ENCODE peak calls at places on chromosomes 13 and 19, in ten cellular contexts. V is activated naive CD4-positive, alpha-beta T cell treated with Interleukin-2 at 50 U/mL for 16 hours; G is NK-92 treated with Interleukin-12 subunit alpha and Interleukin-12 subunit beta, amount 100 ng/mL, for 24 hours; F is NCI-H187 treated with DMSO at 0.1 percent for 48 hours; R is ELR; T is fibroblast of the aortic adventitia; H is WTC11; N is germinal center; B is pancreas; Z is heart left ventricle. W is an unnamed sample.

GRCh38 chr19:18896421-18896841 is 473 bp upstream of the CERS1 start:
- DNase-seq in V (no peak), G (no peak), F (no peak), R (no peak), T (no peak), H (peak; percentile 25), N (peak; percentile 28), B (no peak), Z (no peak), W (no peak)

GRCh38 chr13:103097366-103097928 is 31.2 kb upstream of the SLC10A2 start:
- DNase-seq in V (no peak), G (no peak), F (no peak), R (no peak), T (no peak), H (no peak), N (no peak), B (no peak), Z (no peak), W (no peak)

GRCh38 chr13:29676941-29677452 is 81.5 kb upstream of the SLC7A1 start:
- DNase-seq in V (no peak), G (no peak), F (no peak), R (peak; percentile 46), T (peak; percentile 21), H (no peak), N (no peak), B (no peak), Z (no peak), W (no peak)

GRCh38 chr13:98890186-98890585 is 87.7 kb downstream of the DOCK9 start:
- DNase-seq in V (peak; percentile 59), G (peak; percentile 17), F (no peak), R (peak; percentile 82), T (peak; percentile 53), H (no peak), N (no peak), B (no peak), Z (peak; percentile 33), W (no peak)

GRCh38 chr13:52599853-52600603 is 42.2 kb upstream of the HNRNPA1L2 start:
- DNase-seq in V (no peak), G (no peak), F (no peak), R (peak; percentile 59), T (no peak), H (peak; percentile 69), N (peak; percentile 21), B (no peak), Z (no peak), W (no peak)

GRCh38 chr13:97879646-97880297 is 73.7 kb upstream of the IPO5 start:
- DNase-seq in V (no peak), G (no peak), F (no peak), R (peak; percentile 94), T (peak; percentile 92), H (no peak), N (no peak), B (no peak), Z (no peak), W (no peak)

GRCh38 chr19:6073858-6074708 is 36.2 kb downstream of the RFX2 start:
- DNase-seq in V (no peak), G (no peak), F (no peak), R (no peak), T (no peak), H (no peak), N (no peak), B (no peak), Z (no peak), W (no peak)

GRCh38 chr13:37627428-37627827 is 28.9 kb upstream of the POSTN start:
- DNase-seq in V (no peak), G (no peak), F (no peak), R (no peak), T (no peak), H (no peak), N (no peak), B (no peak), Z (no peak), W (no peak)

GRCh38 chr19:34480971-34481821 is at the start of gene WTIP:
- DNase-seq in V (no peak), G (no peak), F (no peak), R (peak; percentile 87), T (peak; percentile 87), H (peak; percentile 87), N (no peak), B (peak; percentile 44), Z (peak; percentile 84), W (no peak)

GRCh38 chr19:1608414-1609391 is 3.4 kb upstream of the UQCR11 start:
- DNase-seq in V (peak; percentile 29), G (no peak), F (no peak), R (peak; percentile 45), T (no peak), H (no peak), N (no peak), B (no peak), Z (no peak), W (no peak)

GRCh38 chr19:33434886-33435705 is 61.6 kb downstream of the CEBPG start:
- DNase-seq in V (no peak), G (no peak), F (no peak), R (peak; percentile 48), T (no peak), H (no peak), N (no peak), B (no peak), Z (no peak), W (no peak)

GRCh38 chr13:55244991-55245644 is 1895.6 kb upstream of the PRR20A start:
- DNase-seq in V (no peak), G (peak; percentile 10), F (no peak), R (no peak), T (no peak), H (peak; percentile 62), N (no peak), B (no peak), Z (no peak), W (no peak)

GRCh38 chr13:27712421-27712820 is 79.9 kb upstream of the GSX1 start:
- DNase-seq in V (no peak), G (no peak), F (no peak), R (no peak), T (peak; percentile 6), H (no peak), N (peak; percentile 29), B (peak; percentile 32), Z (no peak), W (no peak)

GRCh38 chr13:102905905-102906304 is 60.1 kb downstream of the ERCC5 start:
- DNase-seq in V (no peak), G (no peak), F (no peak), R (no peak), T (no peak), H (no peak), N (no peak), B (no peak), Z (no peak), W (no peak)

GRCh38 chr19:16023558-16023915 is 52.8 kb upstream of the TPM4 start:
- DNase-seq in V (no peak), G (no peak), F (no peak), R (no peak), T (no peak), H (no peak), N (no peak), B (no peak), Z (no peak), W (no peak)

GRCh38 chr13:75617230-75617629 is 18.9 kb upstream of the LMO7 start:
- DNase-seq in V (no peak), G (no peak), F (no peak), R (no peak), T (no peak), H (no peak), N (no peak), B (no peak), Z (no peak), W (no peak)

GRCh38 chr19:17333611-17334413 is 843 bp downstream of the ANO8 start:
- DNase-seq in V (peak; percentile 81), G (peak; percentile 63), F (no peak), R (peak; percentile 92), T (peak; percentile 65), H (peak; percentile 61), N (peak; percentile 41), B (peak; percentile 41), Z (no peak), W (no peak)

GRCh38 chr13:111177803-111178389 is 62.8 kb downstream of the ARHGEF7 start:
- DNase-seq in V (no peak), G (no peak), F (no peak), R (peak; percentile 33), T (peak; percentile 23), H (no peak), N (no peak), B (no peak), Z (no peak), W (no peak)

GRCh38 chr13:42753697-42754096 is 27.7 kb upstream of the FAM216B start:
- DNase-seq in V (no peak), G (no peak), F (peak; percentile 40), R (no peak), T (no peak), H (no peak), N (no peak), B (no peak), Z (no peak), W (no peak)

GRCh38 chr13:21434588-21434987 is 24.5 kb downstream of the ZDHHC20 start:
- DNase-seq in V (no peak), G (no peak), F (no peak), R (no peak), T (no peak), H (no peak), N (no peak), B (no peak), Z (no peak), W (no peak)

GRCh38 chr19:48926909-48927308 is 6.6 kb upstream of the DHDH start:
- DNase-seq in V (peak; percentile 3), G (no peak), F (no peak), R (peak; percentile 97), T (peak; percentile 99), H (no peak), N (no peak), B (peak; percentile 49), Z (no peak), W (no peak)

GRCh38 chr19:10826846-10827245 is 9.2 kb downstream of the TMED1 start:
- DNase-seq in V (no peak), G (no peak), F (no peak), R (no peak), T (no peak), H (no peak), N (no peak), B (no peak), Z (no peak), W (no peak)

GRCh38 chr19:584240-585001 is 5.3 kb upstream of the HCN2 start:
- DNase-seq in V (peak; percentile 67), G (no peak), F (no peak), R (peak; percentile 59), T (peak; percentile 20), H (peak; percentile 87), N (peak; percentile 82), B (no peak), Z (no peak), W (no peak)

GRCh38 chr13:42048625-42049453 is at the start of gene DGKH:
- DNase-seq in V (peak; percentile 66), G (no peak), F (no peak), R (peak; percentile 81), T (peak; percentile 71), H (peak; percentile 77), N (peak; percentile 85), B (peak; percentile 89), Z (peak; percentile 88), W (no peak)

GRCh38 chr13:30982506-30982905 is 50.0 kb downstream of the TEX26 start:
- DNase-seq in V (no peak), G (no peak), F (no peak), R (no peak), T (no peak), H (no peak), N (no peak), B (no peak), Z (no peak), W (no peak)

GRCh38 chr19:38152461-38153379 is 71.3 kb downstream of the DPF1 start:
- DNase-seq in V (no peak), G (no peak), F (no peak), R (peak; percentile 82), T (no peak), H (no peak), N (no peak), B (no peak), Z (peak; percentile 71), W (no peak)

GRCh38 chr13:113080361-113080831 is 25.2 kb upstream of the F7 start:
- DNase-seq in V (no peak), G (no peak), F (no peak), R (no peak), T (no peak), H (no peak), N (no peak), B (no peak), Z (peak; percentile 15), W (no peak)

GRCh38 chr19:34662919-34663318 is 14.0 kb downstream of the SCGB2B2 start:
- DNase-seq in V (peak; percentile 36), G (no peak), F (no peak), R (peak; percentile 53), T (no peak), H (peak; percentile 60), N (peak; percentile 59), B (no peak), Z (no peak), W (no peak)

W was measured in esophagus squamous epithelium.